ENCODE peak calls at places on chromosomes 4 and X, in four cellular contexts. A is hepatocyte, V is DND-41, R is mammary epithelial cell. B is an unnamed sample.

GRCh38 chr4:15348695-15349094 is 79.1 kb upstream of the C1QTNF7 start:
- DNase-seq in A (no peak), V (no peak), R (peak; percentile 61), B (no peak)

GRCh38 chr4:25160714-25161598 is 707 bp upstream of the SEPSECS start:
- DNase-seq in A (peak; percentile 58), V (no peak), R (peak; percentile 1), B (no peak)

GRCh38 chr4:123667496-123667895 is 270.9 kb downstream of the SPRY1 start:
- DNase-seq in A (no peak), V (no peak), R (peak; percentile 87), B (no peak)

GRCh38 chr4:7798215-7798995 is 141.3 kb downstream of the AFAP1 start:
- DNase-seq in A (no peak), V (no peak), R (no peak), B (no peak)

GRCh38 chr4:47002593-47002992 is 9.2 kb upstream of the GABRA4 start:
- DNase-seq in A (no peak), V (no peak), R (peak; percentile 1), B (no peak)

GRCh38 chrX:130805906-130806305 is 97.1 kb downstream of the ENOX2 start:
- DNase-seq in A (no peak), V (no peak), R (peak; percentile 38), B (no peak)

GRCh38 chrX:17930850-17931249 is 69.8 kb upstream of the RAI2 start:
- DNase-seq in A (no peak), V (no peak), R (no peak), B (no peak)

GRCh38 chrX:47180346-47180745 is 13.3 kb upstream of the UBA1 start:
- DNase-seq in A (no peak), V (no peak), R (no peak), B (no peak)

GRCh38 chr4:7784131-7784870 is 155.4 kb downstream of the AFAP1 start:
- DNase-seq in A (no peak), V (no peak), R (no peak), B (no peak)

GRCh38 chrX:14777484-14777883 is 95.4 kb downstream of the FANCB start:
- DNase-seq in A (no peak), V (no peak), R (peak; percentile 47), B (no peak)

GRCh38 chr4:945274-946102 is 13.2 kb downstream of the TMEM175 start:
- DNase-seq in A (no peak), V (no peak), R (no peak), B (peak; percentile 45)

GRCh38 chr4:85995361-85995760 is 364.5 kb downstream of the MAPK10 start:
- DNase-seq in A (no peak), V (no peak), R (no peak), B (no peak)

GRCh38 chr4:168150651-168151050 is 58.3 kb downstream of the ANXA10 start:
- DNase-seq in A (no peak), V (no peak), R (no peak), B (peak; percentile 44)

GRCh38 chr4:5784960-5785611 is 74.1 kb downstream of the EVC start:
- DNase-seq in A (no peak), V (no peak), R (no peak), B (peak; percentile 55)

GRCh38 chrX:17983389-17983788 is 122.3 kb upstream of the RAI2 start:
- DNase-seq in A (no peak), V (no peak), R (no peak), B (no peak)

GRCh38 chrX:129540725-129541184 is 696 bp downstream of the OCRL start:
- DNase-seq in A (peak; percentile 38), V (peak; percentile 16), R (peak; percentile 6), B (no peak)

GRCh38 chrX:80578518-80579105 is 158.4 kb downstream of the TENT5D start:
- DNase-seq in A (peak; percentile 31), V (no peak), R (peak; percentile 12), B (peak; percentile 25)

GRCh38 chr4:78057600-78058560 is 757 bp downstream of the FRAS1 start:
- DNase-seq in A (peak; percentile 69), V (no peak), R (peak; percentile 64), B (peak; percentile 66)

GRCh38 chrX:67759018-67759417 is 215.2 kb downstream of the AR start:
- DNase-seq in A (no peak), V (no peak), R (no peak), B (no peak)

GRCh38 chr4:90845777-90846176 is 718.6 kb downstream of the CCSER1 start:
- DNase-seq in A (no peak), V (no peak), R (no peak), B (no peak)

GRCh38 chr4:182303847-182304246 is 60.6 kb downstream of the TENM3 start:
- DNase-seq in A (no peak), V (no peak), R (no peak), B (no peak)

GRCh38 chr4:118823471-118823870 is 12.5 kb downstream of the SEC24D start:
- DNase-seq in A (no peak), V (no peak), R (peak; percentile 64), B (no peak)

GRCh38 chr4:123841431-123842121 is 445.0 kb downstream of the SPRY1 start:
- DNase-seq in A (no peak), V (no peak), R (no peak), B (no peak)

GRCh38 chr4:97987019-97987648 is 156.1 kb downstream of the STPG2 start:
- DNase-seq in A (peak; percentile 67), V (peak; percentile 25), R (peak; percentile 26), B (peak; percentile 8)

GRCh38 chr4:42519803-42520417 is 122.6 kb downstream of the SHISA3 start:
- DNase-seq in A (peak; percentile 76), V (peak; percentile 48), R (peak; percentile 21), B (peak; percentile 68)

GRCh38 chr4:31557444-31557843 is 837.3 kb downstream of the PCDH7 start:
- DNase-seq in A (no peak), V (no peak), R (no peak), B (no peak)

GRCh38 chrX:128518508-128518907 is 466.3 kb upstream of the ACTRT1 start:
- DNase-seq in A (peak; percentile 7), V (no peak), R (peak; percentile 7), B (peak; percentile 29)

GRCh38 chrX:121579016-121579760 is 531.8 kb downstream of the GLUD2 start:
- DNase-seq in A (peak; percentile 29), V (peak; percentile 33), R (peak; percentile 12), B (peak; percentile 45)

GRCh38 chr4:169070895-169071218 is 60.8 kb upstream of the CBR4 start:
- DNase-seq in A (peak; percentile 75), V (no peak), R (peak; percentile 72), B (no peak)

GRCh38 chrX:119190251-119190651 is 45.8 kb upstream of the PGRMC1 start:
- DNase-seq in A (no peak), V (no peak), R (no peak), B (no peak)

GRCh38 chr4:14449308-14449707 is 553.0 kb upstream of the CPEB2 start:
- DNase-seq in A (no peak), V (no peak), R (no peak), B (no peak)

GRCh38 chr4:31175242-31175910 is 455.2 kb downstream of the PCDH7 start:
- DNase-seq in A (no peak), V (no peak), R (peak; percentile 8), B (no peak)

GRCh38 chr4:951594-952468 is 19.6 kb downstream of the TMEM175 start:
- DNase-seq in A (no peak), V (no peak), R (no peak), B (no peak)

DNA sequence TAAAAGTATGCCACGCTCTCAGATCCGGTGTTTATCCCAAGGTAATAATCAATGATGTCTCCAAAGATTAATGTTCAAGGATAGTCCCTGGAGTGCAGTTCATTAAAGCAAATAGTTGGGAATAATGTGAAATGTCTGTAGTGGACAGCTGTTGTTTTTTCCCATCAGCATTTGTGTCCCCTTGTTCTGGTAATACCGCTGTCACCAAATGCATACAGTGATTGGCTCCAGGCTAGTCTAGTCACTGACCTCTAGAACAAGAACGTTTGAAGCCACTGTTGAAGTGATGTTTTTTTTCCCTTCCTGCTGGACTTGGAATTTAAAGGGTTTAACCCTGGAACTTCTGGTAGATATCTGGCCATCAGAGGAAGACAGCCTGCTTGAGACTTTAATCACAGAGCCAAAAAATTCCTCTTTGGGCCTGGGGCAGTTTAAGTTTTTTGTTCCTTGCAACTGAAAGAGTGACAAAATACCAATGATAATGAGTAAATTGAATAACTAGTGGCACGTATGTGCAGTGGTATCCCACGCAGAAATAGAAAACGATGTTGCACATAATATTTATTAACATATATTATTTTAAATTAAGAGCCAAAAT is 30.6 kb downstream of the HSD17B11 start:
- DNase-seq in A (no peak), V (no peak), R (no peak), B (no peak)
- H3K36me3 ChIP-seq in A (no peaks in the 10 kb centered on the region), V (peaks cover 79% of the 10 kb centered on the region), R (no peaks in the 10 kb centered on the region), B (no peaks in the 10 kb centered on the region)

GRCh38 chr4:27082786-27083185 is 222.1 kb downstream of the STIM2 start:
- DNase-seq in A (no peak), V (no peak), R (no peak), B (no peak)

GRCh38 chr4:27081675-27082579 is 221.3 kb downstream of the STIM2 start:
- DNase-seq in A (no peak), V (no peak), R (no peak), B (no peak)

GRCh38 chr4:27088491-27088890 is 227.8 kb downstream of the STIM2 start:
- DNase-seq in A (no peak), V (no peak), R (no peak), B (no peak)

GRCh38 chr4:27087306-27088045 is 226.8 kb downstream of the STIM2 start:
- DNase-seq in A (no peak), V (no peak), R (no peak), B (no peak)

GRCh38 chr4:27084685-27085356 is 224.2 kb downstream of the STIM2 start:
- DNase-seq in A (peak; percentile 38), V (no peak), R (no peak), B (peak; percentile 81)
- TF ChIP-seq EZH2 in A (no peak), V (no peak), R (no peak), B (no peak)

GRCh38 chr4:153573221-153573620 is 107.1 kb downstream of the TMEM131L start:
- DNase-seq in A (no peak), V (no peak), R (no peak), B (no peak)
- H3K36me3 ChIP-seq in A (no peaks in the 10 kb centered on the region), V (peaks cover 96% of the 10 kb centered on the region), R (no peaks in the 10 kb centered on the region), B (no peaks in the 10 kb centered on the region)

DNA sequence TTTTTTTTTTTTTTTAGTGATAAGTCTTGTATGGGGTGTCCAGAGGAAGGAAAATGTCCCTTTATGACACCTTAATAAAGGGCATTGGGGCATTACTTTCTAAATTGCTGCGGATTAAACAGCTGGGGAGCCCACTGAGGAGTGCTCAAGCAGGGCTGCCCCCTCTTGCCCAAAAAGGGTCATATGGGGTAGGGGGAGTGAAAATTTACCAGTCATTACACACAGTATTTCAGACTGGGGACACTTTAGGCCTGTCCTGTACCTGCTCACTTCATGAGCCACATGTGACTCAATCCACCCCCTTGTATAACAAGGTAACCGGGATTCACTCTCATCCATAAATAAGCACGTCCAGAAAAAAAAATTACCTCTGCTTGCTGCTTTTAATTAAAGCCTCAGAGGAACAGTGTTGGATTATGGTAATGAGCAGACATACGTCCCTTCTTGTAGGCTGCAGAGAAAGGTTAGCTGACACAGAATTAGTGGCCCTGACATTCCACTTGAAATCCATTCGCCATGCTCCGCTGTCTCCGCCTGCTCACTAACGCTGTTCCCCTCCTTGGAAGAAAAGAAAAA is 1.8 kb downstream of the PRDM8 start:
- DNase-seq in A (no peak), V (no peak), R (no peak), B (no peak)
- TF ChIP-seq EZH2 in A (no peak), V (no peak), R (no peak), B (no peak)

DNA sequence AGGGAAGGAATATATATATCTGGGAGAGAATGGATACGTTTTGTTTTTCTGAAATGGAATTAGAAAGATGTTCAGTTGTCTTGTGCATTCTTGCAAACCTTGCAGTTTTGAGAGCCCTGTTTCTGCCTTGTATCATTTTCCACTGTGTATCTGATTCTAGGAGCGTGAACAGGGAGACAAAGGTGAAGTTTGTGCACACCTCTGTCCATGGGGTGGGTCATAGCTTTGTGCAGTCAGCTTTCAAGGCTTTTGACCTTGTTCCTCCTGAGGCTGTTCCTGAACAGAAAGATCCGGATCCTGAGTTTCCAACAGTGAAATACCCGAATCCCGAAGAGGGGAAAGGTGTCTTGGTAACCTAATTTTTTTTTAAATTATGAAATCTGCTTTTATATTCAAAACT is 17.7 kb downstream of the PGM2 start:
- DNase-seq in A (no peak), V (no peak), R (no peak), B (no peak)
- H3K36me3 ChIP-seq in A (peaks cover 4% of the 10 kb centered on the region), V (peaks cover 77% of the 10 kb centered on the region), R (peaks cover 30% of the 10 kb centered on the region), B (no peaks in the 10 kb centered on the region)

B was measured in neural progenitor cell.